ENCODE peak calls at places on chromosomes 2 and 18, in four cellular contexts. Z, T, S and F are unnamed samples.

GRCh38 chr2:10278029-10278762 is 24.5 kb upstream of the HPCAL1 start:
- DNase-seq in Z (peak; percentile 84), T (no peak), S (no peak), F (no peak)

GRCh38 chr2:6499691-6500090 is 366.0 kb downstream of the CMPK2 start:
- DNase-seq in Z (no peak), T (no peak), S (no peak), F (no peak)

GRCh38 chr2:150485114-150485870 is 2.2 kb downstream of the RND3 start:
- DNase-seq in Z (peak; percentile 90), S (peak; percentile 67), T (peak; percentile 41), F (peak; percentile 42)

GRCh38 chr2:132692816-132693215 is 22.8 kb upstream of the LYPD1 start:
- DNase-seq in T (no peak), S (no peak), Z (no peak), F (no peak)

GRCh38 chr2:213834746-213835145 is 550.5 kb downstream of the SPAG16 start:
- DNase-seq in S (no peak), T (no peak), Z (no peak), F (no peak)

GRCh38 chr2:102932521-102932920 is 170.7 kb downstream of the TMEM182 start:
- DNase-seq in T (no peak), Z (no peak), S (no peak), F (no peak)

GRCh38 chr2:190948671-190949070 is 65.3 kb downstream of the STAT1 start:
- DNase-seq in T (no peak), Z (no peak), S (no peak), F (no peak)

GRCh38 chr2:5696741-5697521 is 4.7 kb downstream of the SOX11 start:
- DNase-seq in S (peak; percentile 62), T (no peak), Z (no peak), F (no peak)

GRCh38 chr2:43152711-43153627 is 73.4 kb downstream of the ZFP36L2 start:
- DNase-seq in Z (no peak), S (no peak), T (no peak), F (no peak)

GRCh38 chr2:109487237-109487869 is 126.4 kb downstream of the SEPTIN10 start:
- DNase-seq in T (no peak), S (no peak), Z (no peak), F (no peak)

GRCh38 chr2:155852156-155852555 is 480.4 kb downstream of the NR4A2 start:
- DNase-seq in T (no peak), Z (no peak), S (no peak), F (no peak)

GRCh38 chr2:160061533-160062282 is 707 bp downstream of the PLA2R1 start:
- DNase-seq in Z (no peak), S (no peak), T (peak; percentile 15), F (no peak)

GRCh38 chr2:188609321-188610049 is 317.8 kb downstream of the GULP1 start:
- DNase-seq in Z (no peak), T (no peak), S (no peak), F (no peak)

GRCh38 chr2:75390184-75390583 is 170.6 kb downstream of the EVA1A start:
- DNase-seq in T (no peak), Z (no peak), S (no peak), F (no peak)

GRCh38 chr2:156338578-156338977 is 6.1 kb upstream of the NR4A2 start:
- DNase-seq in S (no peak), T (no peak), Z (no peak), F (no peak)

GRCh38 chr2:212294816-212295215 is 243.8 kb downstream of the ERBB4 start:
- DNase-seq in S (no peak), Z (no peak), T (no peak), F (no peak)

GRCh38 chr2:191677091-191677645 is 768 bp upstream of the NABP1 start:
- DNase-seq in T (peak; percentile 41), S (no peak), Z (peak; percentile 86), F (no peak)

GRCh38 chr2:235666240-235666781 is 172.5 kb downstream of the AGAP1 start:
- DNase-seq in S (peak; percentile 52), Z (no peak), T (peak; percentile 54), F (no peak)

GRCh38 chr2:220981926-220982325 is 590.2 kb downstream of the EPHA4 start:
- DNase-seq in Z (no peak), S (no peak), T (no peak), F (no peak)

GRCh38 chr2:220775856-220776467 is 796.1 kb downstream of the EPHA4 start:
- DNase-seq in T (no peak), S (no peak), Z (no peak), F (no peak)

GRCh38 chr2:43324589-43325447 is 98.4 kb upstream of the ZFP36L2 start:
- DNase-seq in S (no peak), T (no peak), Z (peak; percentile 79), F (no peak)

GRCh38 chr2:113910110-113910717 is 20.3 kb downstream of the ACTR3 start:
- DNase-seq in S (no peak), Z (no peak), T (no peak), F (no peak)

GRCh38 chr18:31596081-31596872 is 4.6 kb downstream of the TTR start:
- DNase-seq in Z (no peak), S (no peak), T (no peak), F (no peak)

GRCh38 chr2:34738691-34739090 is 1139.6 kb upstream of the FAM98A start:
- DNase-seq in Z (no peak), S (peak; percentile 52), T (no peak), F (no peak)
- TF ChIP-seq CTCF in Z (no peak), S (peak; percentile 60), T (no peak), F (no peak)

GRCh38 chr2:20930928-20931327 is 108.0 kb upstream of the LDAH start:
- DNase-seq in S (no peak), T (no peak), Z (no peak), F (no peak)

GRCh38 chr2:20935168-20935567 is 108.7 kb downstream of the APOB start:
- DNase-seq in Z (no peak), S (no peak), T (no peak), F (no peak)

GRCh38 chr2:20933692-20934091 is 110.2 kb downstream of the APOB start:
- DNase-seq in S (no peak), Z (no peak), T (no peak), F (no peak)

GRCh38 chr2:20931346-20931745 is 108.4 kb upstream of the LDAH start:
- DNase-seq in Z (no peak), T (no peak), S (no peak), F (no peak)

GRCh38 chr2:20934226-20934625 is 109.6 kb downstream of the APOB start:
- DNase-seq in T (no peak), Z (no peak), S (no peak), F (no peak)
- TF ChIP-seq CTCF in T (no peak), Z (no peak), S (no peak), F (no peak)

DNA sequence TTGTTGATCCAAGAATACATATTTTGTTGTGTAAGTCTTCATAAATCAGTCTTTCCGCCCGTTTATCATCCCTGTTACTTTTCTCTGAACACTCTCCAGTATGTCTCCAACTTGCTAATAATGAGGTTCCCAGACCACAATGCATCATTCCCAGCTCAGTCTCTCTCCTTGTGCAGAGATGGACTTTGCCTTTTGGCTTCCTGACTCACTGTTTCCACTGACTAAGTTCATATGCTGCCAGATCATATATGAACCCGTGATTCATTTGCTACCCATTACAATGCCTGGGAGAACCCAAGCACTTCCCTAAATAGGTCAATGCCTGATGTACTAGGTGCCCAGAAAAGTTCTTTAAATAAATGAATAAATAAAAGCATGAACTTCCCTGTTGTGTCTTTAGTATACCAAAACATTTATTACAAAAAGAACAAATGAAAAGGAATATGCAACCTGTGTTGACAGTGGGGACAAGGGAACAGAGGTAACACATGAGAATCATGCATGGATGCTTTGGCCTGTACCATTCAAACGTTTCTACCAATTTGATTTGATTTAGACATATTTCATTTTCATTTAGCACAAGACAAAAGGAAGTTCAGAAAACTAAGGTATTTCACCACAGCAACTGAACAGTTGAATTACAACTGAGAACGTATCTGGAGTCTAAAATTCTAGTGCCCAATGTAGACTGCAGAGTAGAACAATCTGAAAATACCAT is 215.4 kb upstream of the HNRNPA3 start:
- DNase-seq in Z (no peak), T (peak; percentile 14), S (no peak), F (no peak)
- TF ChIP-seq CTCF in Z (no peak), T (no peak), S (no peak), F (no peak)

DNA sequence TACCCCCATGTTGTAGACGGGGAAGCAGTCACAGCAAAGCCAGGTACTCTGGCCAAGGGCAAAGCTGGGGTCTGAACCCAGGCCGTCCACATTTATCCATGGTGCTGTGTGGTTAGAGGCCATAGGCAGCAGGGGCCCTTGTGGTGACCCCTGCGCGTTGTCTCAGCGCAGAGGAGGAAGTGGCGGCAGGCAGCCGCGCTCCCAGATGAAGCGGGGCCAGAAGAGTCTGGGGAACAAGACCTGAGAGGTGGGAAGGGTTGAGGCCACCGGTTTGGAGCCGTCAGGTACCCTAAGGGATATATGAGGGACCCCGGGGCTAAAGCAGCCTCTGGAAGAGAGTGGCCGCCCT is 770 bp downstream of the ZNF396 start:
- DNase-seq in T (no peak), S (peak; percentile 25), Z (peak; percentile 69), F (no peak)
- TF ChIP-seq CTCF in T (no peak), S (no peak), Z (no peak), F (no peak)

DNA sequence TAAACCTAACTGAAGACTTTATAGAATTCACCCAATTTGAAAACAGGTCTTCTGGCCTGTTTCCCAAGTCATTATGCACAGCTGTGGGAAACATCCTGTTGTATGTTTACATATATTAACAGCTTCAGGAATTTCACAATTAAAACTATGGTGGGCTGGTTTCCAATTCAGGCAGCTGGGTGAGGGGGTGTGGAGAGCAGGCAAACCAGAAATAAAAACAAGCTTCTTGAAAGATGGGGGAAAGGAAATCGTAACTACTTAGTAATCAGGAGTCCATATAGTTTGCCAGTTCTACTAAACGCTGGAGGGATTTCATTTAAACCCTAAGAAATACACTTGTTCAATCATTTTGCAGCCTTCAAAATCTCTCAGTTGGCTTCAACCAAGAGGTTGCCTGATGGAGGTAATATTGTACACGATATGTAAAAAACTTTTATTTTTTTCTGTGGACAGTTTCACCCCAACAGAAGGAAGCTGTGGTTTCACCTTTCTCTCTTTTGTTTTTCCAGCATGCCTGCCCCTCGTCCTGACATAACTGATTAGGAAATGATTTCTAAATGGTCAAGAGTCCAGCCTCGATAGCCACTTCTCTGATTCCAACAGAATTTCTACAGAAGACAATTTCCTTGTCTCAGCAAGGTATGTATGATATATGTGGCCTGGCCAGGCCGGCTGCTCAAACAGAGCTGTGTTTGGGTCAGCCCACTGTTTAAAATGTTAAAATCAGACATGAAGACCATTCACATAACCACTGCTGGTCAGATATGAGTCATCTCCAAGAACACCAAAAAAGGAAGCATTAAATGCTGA is 22.6 kb downstream of the ATP8B1 start:
- DNase-seq in S (no peak), Z (peak; percentile 68), T (no peak), F (no peak)
- TF ChIP-seq CTCF in S (no peak), Z (no peak), T (no peak), F (no peak)

GRCh38 chr2:8285898-8286297 is 396.0 kb upstream of the ID2 start:
- DNase-seq in S (no peak), Z (peak; percentile 30), T (no peak), F (no peak)

GRCh38 chr2:8281950-8282857 is 399.7 kb upstream of the ID2 start:
- DNase-seq in Z (peak; percentile 54), S (no peak), T (no peak), F (no peak)

GRCh38 chr2:8288206-8288605 is 393.6 kb upstream of the ID2 start:
- DNase-seq in S (no peak), Z (no peak), T (no peak), F (no peak)

GRCh38 chr2:8282858-8283252 is 399.0 kb upstream of the ID2 start:
- DNase-seq in Z (peak; percentile 30), T (no peak), S (no peak), F (no peak)

GRCh38 chr2:8285081-8285480 is 396.8 kb upstream of the ID2 start:
- DNase-seq in Z (peak; percentile 42), T (no peak), S (no peak), F (no peak)
- TF ChIP-seq CTCF in Z (no peak), T (no peak), S (no peak), F (no peak)